ENCODE peak calls at places on chromosome 5, in six cellular contexts. Z is ecto neural progenitor cell; K is activated naive CD4-positive, alpha-beta T cell; T is activated CD8-positive, alpha-beta memory T cell treated with anti-CD3 and anti-CD28 coated beads for 4 hours; U is HT1080; F is Caki2. J is an unnamed sample.

GRCh38 chr5:159995841-159996240 is 13.1 kb upstream of the TTC1 start:
- DNase-seq in T (no peak), K (no peak), F (no peak), U (no peak), Z (no peak), J (no peak)

GRCh38 chr5:136159457-136159856 is 26.8 kb downstream of the SMAD5 start:
- DNase-seq in K (no peak), F (no peak), Z (no peak), T (no peak), U (no peak), J (no peak)

GRCh38 chr5:173917788-173918786 is 29.9 kb downstream of the CPEB4 start:
- DNase-seq in U (peak; percentile 69), F (peak; percentile 86), Z (peak; percentile 56), K (no peak), T (no peak), J (peak; percentile 35)

GRCh38 chr5:154179846-154180710 is 10.5 kb upstream of the GALNT10 start:
- DNase-seq in T (no peak), U (peak; percentile 60), F (peak; percentile 45), K (no peak), Z (no peak), J (no peak)

GRCh38 chr5:132459031-132459982 is 31.3 kb downstream of the IRF1 start:
- DNase-seq in U (peak; percentile 88), K (no peak), Z (no peak), F (peak; percentile 68), T (no peak), J (no peak)

GRCh38 chr5:64759960-64760695 is 8.4 kb downstream of the SREK1IP1 start:
- DNase-seq in F (no peak), T (no peak), Z (no peak), U (no peak), K (no peak), J (no peak)

GRCh38 chr5:52673495-52673894 is 114.2 kb upstream of the ITGA1 start:
- DNase-seq in Z (no peak), F (no peak), K (no peak), T (no peak), U (no peak), J (no peak)

GRCh38 chr5:119785057-119785456 is 155.7 kb downstream of the FAM170A start:
- DNase-seq in F (no peak), T (no peak), K (no peak), U (no peak), Z (no peak), J (no peak)

GRCh38 chr5:81971086-81971693 is 633 bp upstream of the ATG10 start:
- DNase-seq in F (peak; percentile 43), U (peak; percentile 38), T (no peak), Z (no peak), K (no peak), J (no peak)

GRCh38 chr5:150338546-150338945 is 19.0 kb upstream of the TCOF1 start:
- DNase-seq in F (no peak), T (no peak), Z (no peak), K (no peak), U (no peak), J (no peak)

GRCh38 chr5:171785517-171785916 is at the start of gene SMIM23:
- DNase-seq in F (no peak), U (no peak), K (no peak), T (no peak), Z (no peak), J (no peak)

GRCh38 chr5:74055446-74056097 is 429.6 kb downstream of the ARHGEF28 start:
- DNase-seq in F (no peak), Z (no peak), U (no peak), T (no peak), K (no peak), J (no peak)

GRCh38 chr5:159412284-159413046 is 82.2 kb upstream of the IL12B start:
- DNase-seq in T (peak; percentile 38), Z (no peak), K (no peak), F (no peak), U (peak; percentile 24), J (peak; percentile 77)

GRCh38 chr5:73437126-73438047 is 11.2 kb downstream of the FOXD1 start:
- DNase-seq in Z (peak; percentile 85), K (no peak), F (no peak), T (no peak), U (no peak), J (no peak)

GRCh38 chr5:178282391-178282790 is 49.8 kb upstream of the PHYKPL start:
- DNase-seq in Z (no peak), F (no peak), U (no peak), K (no peak), T (no peak), J (no peak)

GRCh38 chr5:148401604-148402003 is 17.8 kb downstream of the FBXO38 start:
- DNase-seq in F (no peak), T (no peak), U (peak; percentile 29), K (no peak), Z (no peak), J (no peak)

GRCh38 chr5:73149540-73149939 is 23.5 kb upstream of the TMEM174 start:
- DNase-seq in F (no peak), K (no peak), Z (no peak), T (no peak), U (no peak), J (no peak)

GRCh38 chr5:167821096-167821590 is 470.3 kb upstream of the WWC1 start:
- DNase-seq in U (no peak), F (no peak), T (no peak), Z (no peak), K (no peak), J (no peak)

GRCh38 chr5:17808566-17808965 is 174.3 kb downstream of the TAF11L14 start:
- DNase-seq in T (no peak), F (no peak), U (no peak), Z (no peak), K (no peak), J (no peak)

GRCh38 chr5:177320879-177321278 is 9.2 kb upstream of the MXD3 start:
- DNase-seq in Z (no peak), U (no peak), K (no peak), F (no peak), T (no peak), J (no peak)

GRCh38 chr5:170223906-170224305 is 8.9 kb upstream of the C5orf58 start:
- DNase-seq in U (no peak), F (no peak), T (no peak), K (no peak), Z (no peak), J (no peak)

GRCh38 chr5:103827976-103828375 is 265.4 kb upstream of the NUDT12 start:
- DNase-seq in T (no peak), Z (no peak), U (no peak), F (no peak), K (no peak), J (no peak)

GRCh38 chr5:1911773-1912235 is 29.1 kb upstream of the IRX4 start:
- DNase-seq in T (no peak), U (no peak), F (no peak), K (no peak), Z (no peak), J (no peak)

GRCh38 chr5:159749146-159749545 is 167.1 kb upstream of the ADRA1B start:
- DNase-seq in K (no peak), U (no peak), F (no peak), Z (no peak), T (no peak), J (no peak)

GRCh38 chr5:174310243-174310642 is 264.7 kb downstream of the NSG2 start:
- DNase-seq in K (no peak), U (no peak), F (no peak), Z (peak; percentile 30), T (no peak), J (no peak)

J was measured in central memory CD8-positive, alpha-beta T cell.